ENCODE peak calls at places on chromosome 22, in seven cellular contexts. B is T-helper 1 cell; P is stimulated activated CD4-positive, alpha-beta T cell treated with anti-CD3 and anti-CD28 coated beads, Interleukin-4, amount 100 ng/mL, for 48 hours; J is PC-9; Q is fibroblast of the conjunctiva; Y is AG20443; T is stimulated activated CD8-positive, alpha-beta memory T cell treated with anti-CD3 and anti-CD28 coated beads, Interleukin-15, amount 100 ng/mL, for 48 hours. U is an unnamed sample.

GRCh38 chr22:49373801-49374226 is 453.9 kb downstream of the BRD1 start:
- DNase-seq in P (no peak), Q (no peak), T (no peak), B (no peak), J (no peak), Y (no peak), U (no peak)

GRCh38 chr22:23283591-23284503 is 103.5 kb downstream of the BCR start:
- DNase-seq in Q (no peak), J (no peak), B (no peak), P (no peak), Y (no peak), T (no peak), U (peak)

GRCh38 chr22:44403930-44404329 is 91.2 kb upstream of the SHISAL1 start:
- DNase-seq in J (no peak), P (no peak), B (no peak), T (no peak), Q (no peak), Y (no peak), U (no peak)

GRCh38 chr22:49534386-49534785 is 293.3 kb downstream of the BRD1 start:
- DNase-seq in Q (no peak), T (no peak), P (no peak), B (no peak), Y (no peak), J (no peak), U (no peak)

GRCh38 chr22:35616043-35616442 is 1.1 kb downstream of the MB start:
- DNase-seq in B (no peak), T (no peak), Y (no peak), Q (no peak), P (no peak), J (no peak), U (no peak)

GRCh38 chr22:41445171-41446056 is 1.2 kb downstream of the TOB2 start:
- DNase-seq in Q (no peak), Y (no peak), P (no peak), T (no peak), B (peak), J (peak), U (peak)

GRCh38 chr22:24429411-24430365 is 2.3 kb downstream of the ADORA2A start:
- DNase-seq in T (peak), J (no peak), Y (peak), Q (no peak), P (peak), B (peak), U (peak)

GRCh38 chr22:29152045-29152380 is 53.7 kb upstream of the EMID1 start:
- DNase-seq in B (no peak), Q (no peak), J (no peak), Y (no peak), P (no peak), T (no peak), U (no peak)

GRCh38 chr22:25111579-25112517 is 87.8 kb upstream of the CRYBB3 start:
- DNase-seq in P (no peak), Y (peak), J (no peak), T (no peak), Q (no peak), B (no peak), U (no peak)